ENCODE peak calls at places on chromosomes 12 and 14, in seven cellular contexts. H, F, D, A, T, Q and M are unnamed samples.
A peak's percentile ranks its signal among the peaks of the same experiment; 100 is the strongest.

GRCh38 chr12:12883369-12884001 is 7.9 kb upstream of the GPRC5A start:
- DNase-seq in H (no peak), T (no peak), Q (no peak), D (no peak), A (no peak), F (no peak), M (no peak)

GRCh38 chr12:81095470-81096232 is 17.8 kb downstream of the ACSS3 start:
- DNase-seq in T (no peak), H (no peak), Q (no peak), A (no peak), D (no peak), F (no peak), M (peak; percentile 19)

GRCh38 chr14:53055003-53055402 is 98.1 kb downstream of the DDHD1 start:
- DNase-seq in A (peak; percentile 5), F (no peak), T (peak; percentile 10), Q (no peak), H (no peak), D (peak; percentile 56), M (peak; percentile 55)

GRCh38 chr12:114904254-114905003 is 220.5 kb upstream of the TBX3 start:
- DNase-seq in T (no peak), Q (no peak), A (no peak), D (no peak), H (no peak), F (no peak), M (no peak)

GRCh38 chr12:56773113-56773512 is 10.0 kb downstream of the HSD17B6 start:
- DNase-seq in F (no peak), D (no peak), A (no peak), H (no peak), Q (no peak), T (no peak), M (no peak)

GRCh38 chr14:75514673-75515630 is 7.3 kb upstream of the BATF start:
- DNase-seq in H (peak; percentile 30), D (peak; percentile 31), F (no peak), A (no peak), T (no peak), Q (no peak), M (no peak)

GRCh38 chr12:6644903-6645302 is 2.3 kb downstream of the ACRBP start:
- DNase-seq in F (no peak), A (no peak), D (peak; percentile 48), H (no peak), Q (no peak), T (no peak), M (no peak)

GRCh38 chr14:95659986-95660385 is 26.2 kb upstream of the TCL1B start:
- DNase-seq in A (no peak), F (no peak), Q (no peak), D (no peak), T (no peak), H (no peak), M (no peak)

GRCh38 chr14:87996276-87996592 is 3.3 kb upstream of the GALC start:
- DNase-seq in A (no peak), T (no peak), F (no peak), D (no peak), H (no peak), Q (no peak), M (no peak)

GRCh38 chr12:5509122-5509521 is 77.2 kb downstream of the NTF3 start:
- DNase-seq in H (no peak), F (no peak), A (no peak), T (no peak), D (peak; percentile 72), Q (no peak), M (no peak)